ENCODE peak calls at places on chromosomes 3 and 15, in seven cellular contexts. C, Y, M, I, F, O and B are unnamed samples.

GRCh38 chr3:184259878-184260570 is 1.3 kb downstream of the CAMK2N2 start:
- DNase-seq in C (no peak), Y (no peak), M (no peak), I (no peak), F (peak; percentile 10), O (peak; percentile 62), B (peak; percentile 38)

GRCh38 chr15:89829161-89829560 is 14.5 kb upstream of the ANPEP start:
- DNase-seq in C (no peak), Y (no peak), M (no peak), I (no peak), F (no peak), O (no peak), B (no peak)

GRCh38 chr3:124982855-124983254 is 48.3 kb upstream of the MUC13 start:
- DNase-seq in C (no peak), Y (no peak), M (no peak), I (no peak), F (no peak), O (no peak), B (no peak)

GRCh38 chr15:51348688-51349087 is 7.2 kb downstream of the GLDN start:
- DNase-seq in C (no peak), Y (no peak), M (no peak), I (no peak), F (no peak), O (no peak), B (no peak)

GRCh38 chr3:168249539-168250414 is 154.1 kb upstream of the GOLIM4 start:
- DNase-seq in C (peak; percentile 90), Y (no peak), M (peak; percentile 18), I (peak; percentile 75), F (no peak), O (peak; percentile 34), B (no peak)

GRCh38 chr15:34436126-34436955 is 1.3 kb downstream of the GOLGA8A start:
- DNase-seq in C (no peak), Y (peak; percentile 5), M (no peak), I (peak; percentile 7), F (no peak), O (no peak), B (peak; percentile 25)

GRCh38 chr3:160810360-160810759 is 54.3 kb downstream of the PPM1L start:
- DNase-seq in C (no peak), Y (no peak), M (peak; percentile 12), I (peak; percentile 62), F (no peak), O (no peak), B (no peak)

GRCh38 chr3:32401541-32402052 is 9.9 kb downstream of the CMTM7 start:
- DNase-seq in C (peak; percentile 87), Y (no peak), M (no peak), I (peak; percentile 74), F (peak; percentile 50), O (peak; percentile 52), B (peak; percentile 67)

GRCh38 chr3:164326714-164327113 is 751.6 kb downstream of the SI start:
- DNase-seq in C (no peak), Y (no peak), M (no peak), I (no peak), F (no peak), O (no peak), B (no peak)

GRCh38 chr15:66389859-66390382 is 3.2 kb downstream of the MAP2K1 start:
- DNase-seq in C (no peak), Y (no peak), M (no peak), I (peak; percentile 47), F (no peak), O (no peak), B (no peak)

GRCh38 chr3:178384302-178384939 is 151.8 kb upstream of the KCNMB2 start:
- DNase-seq in C (no peak), Y (no peak), M (no peak), I (peak; percentile 40), F (no peak), O (no peak), B (no peak)

GRCh38 chr3:152269423-152270144 is 855 bp downstream of the MBNL1 start:
- DNase-seq in C (no peak), Y (peak; percentile 59), M (peak; percentile 82), I (peak; percentile 91), F (peak; percentile 53), O (peak; percentile 18), B (peak; percentile 82)

GRCh38 chr15:59933607-59934006 is 70.5 kb upstream of the FOXB1 start:
- DNase-seq in C (no peak), Y (no peak), M (no peak), I (no peak), F (no peak), O (no peak), B (no peak)

GRCh38 chr15:73602992-73603391 is 30.2 kb downstream of the NPTN start:
- DNase-seq in C (no peak), Y (no peak), M (no peak), I (no peak), F (no peak), O (no peak), B (no peak)

GRCh38 chr15:73604477-73604876 is 28.7 kb downstream of the NPTN start:
- DNase-seq in C (no peak), Y (no peak), M (no peak), I (no peak), F (no peak), O (no peak), B (no peak)

GRCh38 chr15:73600413-73601050 is 32.7 kb downstream of the NPTN start:
- DNase-seq in C (no peak), Y (no peak), M (no peak), I (no peak), F (no peak), O (no peak), B (no peak)

GRCh38 chr15:73601449-73602425 is 31.5 kb downstream of the NPTN start:
- DNase-seq in C (no peak), Y (no peak), M (no peak), I (peak; percentile 78), F (no peak), O (peak; percentile 17), B (no peak)

GRCh38 chr15:73602444-73602843 is 30.7 kb downstream of the NPTN start:
- DNase-seq in C (no peak), Y (peak; percentile 9), M (no peak), I (no peak), F (no peak), O (no peak), B (no peak)
- H3K4me3 ChIP-seq in C (no peak overlapping the region), Y (no peak overlapping the region), M (no peak overlapping the region), I (no peak overlapping the region), F (no peak overlapping the region), O (no peak overlapping the region), B (no peak overlapping the region)

GRCh38 chr15:71682051-71682450 is 128.3 kb upstream of the NR2E3 start:
- DNase-seq in C (no peak), Y (no peak), M (no peak), I (no peak), F (no peak), O (no peak), B (no peak)

GRCh38 chr15:71679223-71680078 is 130.9 kb upstream of the NR2E3 start:
- DNase-seq in C (no peak), Y (no peak), M (no peak), I (peak; percentile 47), F (no peak), O (no peak), B (no peak)

GRCh38 chr15:71677766-71678165 is 132.6 kb upstream of the NR2E3 start:
- DNase-seq in C (no peak), Y (no peak), M (no peak), I (no peak), F (no peak), O (no peak), B (no peak)

GRCh38 chr15:71678191-71678590 is 132.2 kb upstream of the NR2E3 start:
- DNase-seq in C (no peak), Y (no peak), M (no peak), I (peak; percentile 35), F (no peak), O (no peak), B (no peak)

DNA sequence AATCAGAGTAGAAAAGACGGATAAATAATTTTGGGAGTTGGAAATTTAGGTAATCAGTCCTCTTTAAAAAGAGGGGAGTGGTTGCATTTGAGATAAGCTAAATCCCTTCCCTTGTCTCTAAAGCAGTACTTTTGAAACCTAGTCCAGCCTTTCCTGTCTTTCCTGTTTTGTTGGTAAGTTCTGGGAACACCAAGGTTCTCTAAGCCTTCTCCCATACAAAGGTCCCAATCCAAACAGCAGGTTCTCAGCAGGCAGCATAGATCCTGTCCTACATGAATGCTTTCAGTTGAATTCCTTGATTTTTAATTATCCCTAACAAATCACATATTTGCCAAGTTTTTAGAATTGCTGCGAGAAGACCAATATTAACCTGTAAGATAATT is 130.3 kb upstream of the NR2E3 start:
- DNase-seq in C (no peak), Y (no peak), M (no peak), I (no peak), F (no peak), O (no peak), B (no peak)
- H3K4me3 ChIP-seq in C (no peak overlapping the region), Y (no peak overlapping the region), M (no peak overlapping the region), I (no peak overlapping the region), F (no peak overlapping the region), O (no peak overlapping the region), B (no peak overlapping the region)

GRCh38 chr3:45659661-45660566 is 29.3 kb upstream of the SACM1L start:
- DNase-seq in C (peak; percentile 85), Y (no peak), M (no peak), I (peak; percentile 81), F (peak; percentile 24), O (peak; percentile 65), B (peak; percentile 39)

GRCh38 chr3:45664558-45664957 is 24.6 kb upstream of the SACM1L start:
- DNase-seq in C (no peak), Y (peak; percentile 43), M (no peak), I (no peak), F (peak; percentile 64), O (no peak), B (peak; percentile 76)

GRCh38 chr3:45656575-45657363 is 32.4 kb upstream of the SACM1L start:
- DNase-seq in C (peak; percentile 92), Y (peak; percentile 83), M (peak; percentile 69), I (peak; percentile 99), F (peak; percentile 81), O (peak; percentile 87), B (peak; percentile 80)

GRCh38 chr3:45657853-45658252 is 31.3 kb upstream of the SACM1L start:
- DNase-seq in C (no peak), Y (no peak), M (no peak), I (no peak), F (no peak), O (no peak), B (no peak)

GRCh38 chr3:45660567-45660901 is 28.7 kb upstream of the SACM1L start:
- DNase-seq in C (no peak), Y (no peak), M (no peak), I (no peak), F (no peak), O (no peak), B (no peak)
- H3K4me3 ChIP-seq in C (no peak overlapping the region), Y (no peak overlapping the region), M (no peak overlapping the region), I (no peak overlapping the region), F (no peak overlapping the region), O (no peak overlapping the region), B (no peak overlapping the region)

GRCh38 chr15:64701482-64701881 is 73.9 kb downstream of the RBPMS2 start:
- DNase-seq in C (no peak), Y (no peak), M (no peak), I (no peak), F (no peak), O (no peak), B (no peak)

GRCh38 chr15:64702816-64703631 is 72.4 kb downstream of the RBPMS2 start:
- DNase-seq in C (peak; percentile 99), Y (peak; percentile 83), M (peak; percentile 61), I (peak; percentile 90), F (peak; percentile 95), O (peak; percentile 98), B (peak; percentile 91)

GRCh38 chr15:64703632-64703959 is 71.8 kb downstream of the RBPMS2 start:
- DNase-seq in C (no peak), Y (no peak), M (no peak), I (no peak), F (no peak), O (peak; percentile 30), B (no peak)

GRCh38 chr15:64699767-64700388 is 75.5 kb downstream of the RBPMS2 start:
- DNase-seq in C (peak; percentile 78), Y (no peak), M (no peak), I (peak; percentile 29), F (no peak), O (no peak), B (no peak)

GRCh38 chr15:64701051-64701450 is 74.3 kb downstream of the RBPMS2 start:
- DNase-seq in C (no peak), Y (no peak), M (no peak), I (no peak), F (no peak), O (no peak), B (no peak)
- H3K4me3 ChIP-seq in C (peak overlapping the region; percentile 83), Y (no peak overlapping the region), M (peak overlapping the region; percentile 85), I (no peak overlapping the region), F (no peak overlapping the region), O (peak overlapping the region; percentile 75), B (no peak overlapping the region)